ENCODE peak calls at places on chromosome 22, in ten cellular contexts. Y is left colon; Q is H54; K is stomach; O is Peyer's patch; N is iris pigment epithelial cell; S is effector memory CD4-positive, alpha-beta T cell; C is GM04504; D is cerebellum; Z is stimulated activated CD4-positive, alpha-beta T cell treated with anti-CD3 and anti-CD28 coated beads, Interleukin-2, amount 100 ng/mL, for 24 hours. U is an unnamed sample.
A peak's percentile ranks its signal among the peaks of the same experiment; 100 is the strongest.

GRCh38 chr22:36745301-36745995 is 30.5 kb downstream of the IFT27 start:
- DNase-seq in D (no peak), O (no peak), N (no peak), Y (no peak), C (no peak), S (no peak), K (no peak), Z (no peak), Q (no peak), U (peak; percentile 34)

GRCh38 chr22:47043835-47044721 is 281.6 kb downstream of the TBC1D22A start:
- DNase-seq in C (peak; percentile 53), Q (peak; percentile 67), Z (no peak), S (no peak), K (peak; percentile 63), N (peak; percentile 52), Y (peak; percentile 77), D (peak; percentile 82), O (no peak), U (peak; percentile 61)

GRCh38 chr22:43136255-43136654 is 6.9 kb downstream of the MCAT start:
- DNase-seq in S (no peak), C (no peak), D (no peak), N (peak; percentile 33), K (peak; percentile 58), Z (peak; percentile 43), Y (peak; percentile 62), O (peak; percentile 40), Q (no peak), U (no peak)

GRCh38 chr22:27139935-27140493 is 482.6 kb downstream of the MIAT start:
- DNase-seq in C (peak; percentile 78), K (no peak), S (no peak), Y (no peak), D (no peak), Z (no peak), O (no peak), Q (peak; percentile 53), N (peak; percentile 86), U (peak; percentile 64)

GRCh38 chr22:39205344-39206021 is 39.3 kb downstream of the PDGFB start:
- DNase-seq in Z (no peak), O (peak; percentile 66), D (no peak), K (no peak), Q (peak; percentile 61), C (peak; percentile 34), N (peak; percentile 72), S (no peak), Y (no peak), U (peak; percentile 78)

GRCh38 chr22:50233223-50233622 is 11.6 kb downstream of the TUBGCP6 start:
- DNase-seq in Y (no peak), D (no peak), C (no peak), Q (no peak), K (no peak), N (no peak), O (no peak), S (no peak), Z (no peak), U (no peak)

GRCh38 chr22:44384981-44385610 is 72.3 kb upstream of the SHISAL1 start:
- DNase-seq in N (no peak), Q (no peak), O (no peak), Y (no peak), K (no peak), Z (no peak), C (no peak), D (no peak), S (no peak), U (peak; percentile 33)

GRCh38 chr22:47174096-47174495 is 411.6 kb downstream of the TBC1D22A start:
- DNase-seq in Z (no peak), K (no peak), Q (no peak), S (no peak), Y (peak; percentile 2), O (no peak), D (no peak), N (no peak), C (no peak), U (no peak)

GRCh38 chr22:20226760-20227350 is 41.3 kb downstream of the RTN4R start:
- DNase-seq in Y (no peak), K (no peak), O (no peak), S (no peak), Z (no peak), Q (no peak), N (no peak), D (no peak), C (no peak), U (no peak)

GRCh38 chr22:46914481-46914880 is 152.0 kb downstream of the TBC1D22A start:
- DNase-seq in K (no peak), D (no peak), O (no peak), N (no peak), Y (no peak), Q (no peak), C (no peak), S (no peak), Z (no peak), U (no peak)

GRCh38 chr22:37331034-37331428 is 48.7 kb downstream of the CYTH4 start:
- DNase-seq in Z (no peak), D (no peak), Q (peak; percentile 71), O (no peak), N (peak; percentile 70), Y (no peak), C (no peak), S (no peak), K (no peak), U (no peak)

GRCh38 chr22:20550057-20550817 is 42.8 kb downstream of the MED15 start:
- DNase-seq in N (no peak), Q (no peak), O (no peak), K (no peak), S (no peak), Y (no peak), C (no peak), Z (no peak), D (no peak), U (no peak)

GRCh38 chr22:37012262-37012904 is 6.9 kb downstream of the TST start:
- DNase-seq in K (peak; percentile 77), D (peak; percentile 20), S (no peak), Y (peak; percentile 79), Z (no peak), O (no peak), Q (no peak), C (no peak), N (no peak), U (no peak)

GRCh38 chr22:28983788-28984441 is 77.7 kb downstream of the C22orf31 start:
- DNase-seq in K (no peak), D (no peak), O (no peak), Q (no peak), Y (no peak), Z (no peak), S (no peak), N (peak; percentile 43), C (no peak), U (no peak)

GRCh38 chr22:17742528-17742902 is 31.8 kb downstream of the BID start:
- DNase-seq in S (peak; percentile 32), O (peak; percentile 42), C (peak; percentile 25), Y (peak; percentile 67), K (peak; percentile 62), Q (peak; percentile 79), D (peak; percentile 87), Z (peak; percentile 81), N (peak; percentile 59), U (no peak)

U was measured in RWPE2.